ENCODE peak calls at places on chromosomes 11 and 22, in seven cellular contexts. R, O, H, T, D, P and U are unnamed samples.

GRCh38 chr11:69653406-69653960 is 12.5 kb downstream of the CCND1 start:
- DNase-seq in O (no peak), H (no peak), D (no peak), T (no peak), P (peak), R (peak), U (no peak)

GRCh38 chr11:124085583-124085982 is 29.7 kb upstream of the VWA5A start:
- DNase-seq in P (no peak), D (no peak), O (peak), T (no peak), H (no peak), R (no peak), U (no peak)

GRCh38 chr11:31812392-31813241 is 1.5 kb upstream of the PAX6 start:
- DNase-seq in O (no peak), R (no peak), T (no peak), H (no peak), D (no peak), P (peak), U (no peak)

GRCh38 chr11:96033569-96033968 is 109.7 kb upstream of the MTMR2 start:
- DNase-seq in P (peak), O (no peak), T (no peak), R (no peak), D (no peak), H (no peak), U (no peak)

GRCh38 chr11:60281482-60281881 is 1.0 kb downstream of the MS4A4A start:
- DNase-seq in P (no peak), O (no peak), R (no peak), D (no peak), T (no peak), H (no peak), U (no peak)

GRCh38 chr11:515131-515530 is 8.1 kb upstream of the RNH1 start:
- DNase-seq in T (no peak), P (peak), D (no peak), R (no peak), H (no peak), O (peak), U (no peak)

GRCh38 chr11:35347921-35348331 is 71.4 kb downstream of the SLC1A2 start:
- DNase-seq in H (no peak), T (no peak), O (peak), D (no peak), R (no peak), P (no peak), U (no peak)

GRCh38 chr11:12862761-12863469 is 146.2 kb upstream of the RASSF10 start:
- DNase-seq in T (no peak), R (peak), O (peak), P (no peak), H (peak), D (peak), U (peak)

GRCh38 chr11:95262994-95263764 is 32.2 kb upstream of the SESN3 start:
- DNase-seq in P (no peak), R (no peak), T (no peak), O (no peak), H (no peak), D (no peak), U (no peak)

GRCh38 chr11:15843309-15843857 is 513.0 kb downstream of the SOX6 start:
- DNase-seq in H (peak), R (no peak), D (no peak), T (peak), O (peak), P (no peak), U (no peak)

GRCh38 chr11:72595292-72595684 is 78.9 kb downstream of the PDE2A start:
- DNase-seq in O (no peak), R (no peak), T (no peak), D (no peak), H (no peak), P (no peak), U (peak)

DNA sequence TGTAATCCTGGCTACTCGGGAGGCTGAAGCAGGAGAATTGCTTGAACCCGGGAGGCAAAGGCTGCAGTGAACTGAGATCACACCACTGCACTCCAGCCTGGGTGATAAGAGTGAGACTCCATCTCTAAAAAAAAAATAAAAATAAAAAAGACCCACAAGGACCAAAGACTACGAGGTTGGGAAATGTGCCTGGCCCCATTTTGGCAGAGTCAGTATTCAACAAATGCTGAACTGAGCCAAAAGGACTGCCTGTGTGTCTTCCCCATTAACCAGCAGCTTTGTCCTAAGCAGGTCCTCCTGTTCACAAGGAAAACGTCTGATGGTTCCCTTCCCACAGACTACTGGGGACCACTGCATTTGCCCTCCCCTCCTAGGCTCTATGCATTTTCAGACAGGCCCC is 27.6 kb downstream of the ADORA2A start:
- DNase-seq in P (no peak), R (no peak), T (no peak), H (no peak), D (no peak), O (no peak), U (no peak)
- TF ChIP-seq CTCF in P (no peak), R (no peak), T (no peak), H (no peak), D (no peak), O (no peak), U (no peak)

GRCh38 chr22:22433770-22434169 is 74.8 kb downstream of the ZNF280B start:
- DNase-seq in P (no peak), R (no peak), O (no peak), H (no peak), T (no peak), D (no peak), U (no peak)

GRCh38 chr22:22429374-22430108 is 79.0 kb downstream of the ZNF280B start:
- DNase-seq in O (no peak), D (no peak), H (no peak), P (no peak), T (no peak), R (no peak), U (no peak)

GRCh38 chr22:22432937-22433336 is 75.6 kb downstream of the ZNF280B start:
- DNase-seq in P (no peak), O (no peak), H (no peak), D (no peak), R (no peak), T (no peak), U (no peak)

GRCh38 chr22:22432479-22432878 is 76.1 kb downstream of the ZNF280B start:
- DNase-seq in P (no peak), R (no peak), O (no peak), D (no peak), T (no peak), H (no peak), U (no peak)

DNA sequence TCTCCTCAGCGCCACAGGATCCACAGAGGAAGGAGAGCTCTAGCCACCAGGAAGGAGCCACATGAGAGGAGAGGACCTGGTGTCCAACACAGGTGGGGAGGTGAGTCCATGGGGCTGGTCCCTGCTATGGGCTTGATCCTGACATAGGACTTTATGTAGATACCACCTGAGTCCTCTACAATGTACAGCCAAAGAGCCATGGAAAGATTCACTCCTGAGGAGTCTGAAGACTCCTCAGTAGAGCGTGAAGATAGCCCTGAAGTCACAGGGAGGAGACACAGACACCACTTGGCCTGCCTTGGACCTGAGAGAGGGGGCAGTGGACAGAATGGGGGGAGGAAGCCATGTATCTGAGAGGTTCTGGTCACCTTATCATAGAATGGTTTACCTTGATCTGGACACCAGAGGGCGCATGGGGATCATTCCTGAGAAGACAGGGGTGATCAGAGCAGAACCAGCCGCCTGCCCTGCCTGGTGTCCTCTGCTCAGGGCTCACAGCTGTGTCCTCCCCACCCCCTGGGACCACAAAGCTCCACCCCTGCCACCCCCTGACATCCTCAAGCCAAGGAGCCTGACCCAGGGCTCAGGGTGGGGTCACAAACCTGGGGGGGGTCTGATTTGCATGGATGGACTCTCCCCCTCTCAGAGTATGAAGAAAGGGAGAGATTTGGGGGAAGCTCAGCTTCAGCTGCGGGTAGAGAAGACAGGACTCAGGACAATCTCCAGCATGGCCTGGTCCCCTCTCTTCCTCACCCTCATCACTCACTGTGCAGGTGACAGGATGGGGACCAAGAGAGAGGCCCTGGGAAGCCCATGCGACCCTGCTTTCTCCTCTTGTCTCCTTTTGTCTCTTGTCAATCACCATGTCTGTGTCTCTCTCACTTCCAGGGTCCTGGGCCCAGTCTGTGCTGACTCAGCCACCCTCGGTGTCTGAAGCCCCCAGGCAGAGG is 77.0 kb downstream of the ZNF280B start:
- DNase-seq in P (peak), O (peak), T (peak), D (peak), R (peak), H (peak), U (peak)
- TF ChIP-seq CTCF in P (peak), O (peak), T (no peak), D (peak), R (peak), H (peak), U (peak)

DNA sequence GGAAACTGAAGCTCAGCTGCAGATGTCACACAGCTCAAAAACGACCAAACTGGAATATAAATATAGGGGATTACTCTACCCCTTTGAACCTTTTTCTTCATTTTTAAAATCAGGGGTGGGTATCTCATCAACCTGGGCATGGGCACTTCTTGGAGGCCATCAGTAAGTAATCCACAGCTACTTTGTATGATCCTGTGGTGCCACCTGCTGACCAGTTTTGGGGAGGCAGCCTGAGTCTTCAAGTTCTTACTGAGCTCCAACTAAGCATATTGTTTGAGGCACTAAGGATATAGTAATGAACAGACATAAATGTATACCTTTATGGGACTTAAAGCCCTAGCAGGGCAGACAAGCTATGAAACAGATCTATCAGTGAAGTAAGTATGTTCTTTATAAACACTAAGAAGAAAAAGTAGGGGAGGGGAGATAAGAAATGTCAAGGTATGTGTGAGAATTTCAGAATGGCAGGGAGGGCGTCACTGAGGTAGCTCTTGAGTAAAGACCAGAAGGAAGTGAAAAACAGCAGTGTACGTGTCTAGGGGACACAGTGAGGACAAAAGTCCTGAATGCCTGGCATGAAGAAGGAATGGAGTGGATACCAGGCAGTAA is 18.4 kb downstream of the TUB start:
- DNase-seq in P (peak), R (peak), T (peak), O (peak), H (peak), D (peak), U (peak)
- TF ChIP-seq CTCF in P (peak), R (peak), T (peak), O (peak), H (peak), D (peak), U (peak)

GRCh38 chr22:48506506-48507145 is 1321.0 kb downstream of the BRD1 start:
- DNase-seq in R (no peak), H (no peak), T (no peak), O (no peak), D (no peak), P (no peak), U (no peak)
- TF ChIP-seq CTCF in R (no peak), H (no peak), T (no peak), O (no peak), D (no peak), P (no peak), U (no peak)

GRCh38 chr11:71370895-71371673 is 77.1 kb downstream of the DHCR7 start:
- DNase-seq in P (peak), O (no peak), H (no peak), R (no peak), D (no peak), T (no peak), U (no peak)

GRCh38 chr11:71368966-71369365 is 79.2 kb downstream of the DHCR7 start:
- DNase-seq in H (no peak), O (no peak), D (no peak), R (no peak), P (peak), T (no peak), U (no peak)

GRCh38 chr11:71367756-71368155 is 80.4 kb downstream of the DHCR7 start:
- DNase-seq in T (no peak), P (peak), O (no peak), H (no peak), R (no peak), D (no peak), U (no peak)

GRCh38 chr11:71370020-71370747 is 78.0 kb downstream of the DHCR7 start:
- DNase-seq in P (peak), T (no peak), H (no peak), R (no peak), D (no peak), O (no peak), U (no peak)

DNA sequence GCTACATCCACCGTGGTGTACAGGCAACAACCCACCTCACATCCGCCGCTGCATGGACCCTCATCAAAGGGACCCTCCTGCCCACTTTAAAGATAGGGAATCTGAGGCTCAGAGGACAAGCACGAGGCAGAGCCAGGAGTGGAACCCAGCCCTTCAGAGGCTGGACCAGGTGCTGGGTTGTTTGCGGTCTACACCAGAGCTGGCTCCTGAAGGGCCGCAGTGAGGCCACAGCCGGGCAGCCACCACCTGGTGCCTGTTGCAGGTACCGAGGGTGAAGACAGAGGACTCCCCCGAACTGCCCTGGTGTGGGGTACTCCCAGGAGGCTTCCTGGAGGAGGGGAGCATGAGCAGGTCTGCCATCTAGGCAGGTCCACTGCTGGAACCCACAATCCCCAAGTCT is 78.8 kb downstream of the DHCR7 start:
- DNase-seq in P (peak), R (no peak), D (no peak), O (no peak), T (no peak), H (no peak), U (no peak)
- TF ChIP-seq CTCF in P (no peak), R (no peak), D (no peak), O (no peak), T (no peak), H (no peak), U (no peak)

GRCh38 chr11:43825217-43825816 is 55.3 kb upstream of the ALKBH3 start:
- DNase-seq in H (peak), D (peak), T (peak), P (no peak), R (peak), O (peak), U (no peak)
- TF ChIP-seq CTCF in H (peak), D (peak), T (peak), P (peak), R (peak), O (peak), U (peak)